ENCODE peak calls at places on chromosome 1, in five cellular contexts. T is NCI-H524 treated with DMSO at 0.1 percent for 48 hours, Y is left cardiac atrium, R is AG08395, F is sciatic nerve. I is an unnamed sample.

GRCh38 chr1:167518331-167518700 is at the start of gene CD247:
- DNase-seq in T (no peak), Y (no peak), F (no peak), R (no peak), I (no peak)

GRCh38 chr1:35558374-35559316 is 1.0 kb downstream of the NCDN start:
- DNase-seq in F (no peak), Y (no peak), T (no peak), R (no peak), I (peak)

GRCh38 chr1:161220002-161220401 is 3.4 kb downstream of the APOA2 start:
- DNase-seq in Y (no peak), R (no peak), F (no peak), T (no peak), I (no peak)

GRCh38 chr1:970242-970972 is 4.1 kb downstream of the PLEKHN1 start:
- DNase-seq in R (no peak), Y (no peak), T (no peak), F (no peak), I (no peak)

GRCh38 chr1:82893712-82894111 is 1093.0 kb downstream of the ADGRL2 start:
- DNase-seq in T (peak), Y (no peak), R (no peak), F (no peak), I (no peak)

GRCh38 chr1:155004352-155005075 is 1.9 kb downstream of the ZBTB7B start:
- DNase-seq in Y (no peak), F (no peak), R (no peak), T (no peak), I (no peak)

GRCh38 chr1:33392639-33393038 is 38.3 kb downstream of the PHC2 start:
- DNase-seq in Y (no peak), F (no peak), T (no peak), R (peak), I (no peak)

GRCh38 chr1:28104866-28105467 is 16.6 kb upstream of the EYA3 start:
- DNase-seq in R (peak), F (no peak), T (no peak), Y (no peak), I (peak)

GRCh38 chr1:84504580-84505021 is 1.6 kb upstream of the SPATA1 start:
- DNase-seq in Y (no peak), T (no peak), F (no peak), R (peak), I (no peak)

GRCh38 chr1:93988634-93989350 is 79.6 kb upstream of the GCLM start:
- DNase-seq in Y (no peak), F (no peak), T (no peak), R (peak), I (no peak)

GRCh38 chr1:40385437-40386310 is 12.1 kb downstream of the SMAP2 start:
- DNase-seq in R (no peak), Y (no peak), F (no peak), T (no peak), I (no peak)

GRCh38 chr1:230303822-230304221 is 122.3 kb downstream of the PGBD5 start:
- DNase-seq in Y (peak), F (no peak), T (no peak), R (peak), I (no peak)

GRCh38 chr1:101044749-101045148 is 19.2 kb upstream of the DPH5 start:
- DNase-seq in Y (no peak), F (no peak), T (no peak), R (no peak), I (no peak)

GRCh38 chr1:53139911-53140310 is 2.5 kb downstream of the SLC1A7 start:
- DNase-seq in T (no peak), F (no peak), Y (no peak), R (peak), I (no peak)

GRCh38 chr1:161725888-161726630 is 4.7 kb downstream of the FCRLB start:
- DNase-seq in Y (peak), F (peak), T (no peak), R (peak), I (no peak)

GRCh38 chr1:164602480-164603093 is 43.6 kb downstream of the PBX1 start:
- DNase-seq in F (no peak), T (no peak), Y (peak), R (peak), I (no peak)

GRCh38 chr1:156707486-156708244 is 2.3 kb upstream of the CRABP2 start:
- DNase-seq in Y (no peak), F (no peak), R (peak), T (no peak), I (no peak)

GRCh38 chr1:178942285-178943218 is 71.7 kb upstream of the ANGPTL1 start:
- DNase-seq in F (no peak), Y (peak), T (no peak), R (peak), I (no peak)

GRCh38 chr1:117674521-117675400 is 68.9 kb downstream of the TENT5C start:
- DNase-seq in T (no peak), Y (no peak), F (no peak), R (no peak), I (no peak)

GRCh38 chr1:113763651-113764050 is 4.4 kb upstream of the PHTF1 start:
- DNase-seq in T (peak), F (no peak), R (no peak), Y (no peak), I (no peak)

GRCh38 chr1:222801067-222801466 is 13.8 kb upstream of the DISP1 start:
- DNase-seq in F (no peak), R (no peak), T (no peak), Y (no peak), I (no peak)

GRCh38 chr1:99544328-99544727 is 101.6 kb upstream of the PALMD start:
- DNase-seq in Y (no peak), R (no peak), F (no peak), T (no peak), I (no peak)

GRCh38 chr1:79128726-79129125 is 122.2 kb upstream of the ADGRL4 start:
- DNase-seq in R (peak), Y (no peak), F (no peak), T (no peak), I (no peak)